ENCODE peak calls at places on chromosomes 5 and 9, in five cellular contexts. Z is HEK293T, C is mammary epithelial cell, B is RWPE1, W is Daoy. Q is an unnamed sample.

GRCh38 chr5:167614294-167615104 is 676.9 kb upstream of the WWC1 start:
- DNase-seq in W (no peak), Z (no peak), C (no peak), B (no peak), Q (peak)

GRCh38 chr5:37665889-37666288 is 174.0 kb downstream of the GDNF start:
- DNase-seq in C (no peak), W (peak), Z (no peak), B (no peak), Q (no peak)

GRCh38 chr9:36191290-36191645 is 547 bp downstream of the CLTA start:
- DNase-seq in C (peak), B (peak), W (peak), Z (no peak), Q (peak)

GRCh38 chr9:114930063-114930812 is at the start of gene TNFSF8:
- DNase-seq in C (no peak), W (no peak), B (no peak), Z (no peak), Q (no peak)

GRCh38 chr9:91966503-91966902 is 16.5 kb upstream of the ROR2 start:
- DNase-seq in Z (no peak), C (peak), W (no peak), B (no peak), Q (no peak)

GRCh38 chr5:38726279-38726678 is 119.5 kb upstream of the OSMR start:
- DNase-seq in Z (no peak), C (no peak), B (no peak), W (no peak), Q (no peak)

GRCh38 chr9:135226369-135227050 is 139.0 kb downstream of the OLFM1 start:
- DNase-seq in Z (no peak), W (no peak), C (no peak), B (no peak), Q (no peak)

GRCh38 chr9:82781965-82782392 is 281.0 kb downstream of the RASEF start:
- DNase-seq in B (no peak), C (no peak), W (no peak), Z (peak), Q (peak)

GRCh38 chr9:3758816-3759576 is 233.2 kb upstream of the RFX3 start:
- DNase-seq in W (no peak), C (no peak), Z (no peak), B (no peak), Q (no peak)

GRCh38 chr5:99061299-99061698 is 132.5 kb upstream of the CHD1 start:
- DNase-seq in Z (no peak), C (no peak), W (no peak), B (no peak), Q (no peak)

GRCh38 chr9:37383876-37384715 is 38.4 kb upstream of the GRHPR start:
- DNase-seq in Z (no peak), C (no peak), B (no peak), W (no peak), Q (peak)

GRCh38 chr5:61329729-61330128 is 2.3 kb upstream of the ZSWIM6 start:
- DNase-seq in W (peak), Z (no peak), C (no peak), B (peak), Q (peak)

GRCh38 chr9:133920471-133920870 is 71.7 kb downstream of the VAV2 start:
- DNase-seq in C (no peak), W (no peak), Z (no peak), B (no peak), Q (no peak)

GRCh38 chr5:5164158-5164557 is 24.0 kb downstream of the ADAMTS16 start:
- DNase-seq in W (peak), B (no peak), C (no peak), Z (no peak), Q (no peak)

GRCh38 chr5:142915840-142916424 is 145.8 kb downstream of the ARHGAP26 start:
- DNase-seq in W (peak), C (peak), B (peak), Z (peak), Q (peak)

GRCh38 chr5:138792181-138792808 is 39.1 kb downstream of the CTNNA1 start:
- DNase-seq in C (no peak), Z (no peak), B (no peak), W (no peak), Q (peak)

GRCh38 chr9:133008406-133008805 is 22.4 kb upstream of the GTF3C5 start:
- DNase-seq in Z (no peak), C (no peak), W (no peak), B (no peak), Q (no peak)

GRCh38 chr5:178205010-178205748 is 846 bp downstream of the HNRNPAB start:
- DNase-seq in C (peak), B (peak), W (peak), Z (peak), Q (peak)

GRCh38 chr9:122777935-122778671 is 10.6 kb upstream of the OR5C1 start:
- DNase-seq in W (no peak), C (peak), Z (no peak), B (peak), Q (no peak)

GRCh38 chr9:133372144-133372543 is 3.7 kb downstream of the SURF4 start:
- DNase-seq in W (no peak), C (no peak), B (no peak), Z (no peak), Q (no peak)

GRCh38 chr9:137194909-137195308 is 5.6 kb downstream of the TPRN start:
- DNase-seq in Z (no peak), B (no peak), W (no peak), C (no peak), Q (no peak)

GRCh38 chr5:142109356-142110045 is 922 bp downstream of the NDFIP1 start:
- DNase-seq in Z (no peak), B (peak), W (no peak), C (no peak), Q (peak)

GRCh38 chr5:148623741-148624140 is 30.6 kb downstream of the HTR4 start:
- DNase-seq in B (peak), Z (no peak), W (peak), C (peak), Q (no peak)

GRCh38 chr9:113621309-113621791 is 157.8 kb downstream of the RGS3 start:
- DNase-seq in B (no peak), W (peak), C (no peak), Z (no peak), Q (peak)

GRCh38 chr9:129352157-129352870 is 174.3 kb upstream of the IER5L start:
- DNase-seq in Z (peak), W (no peak), C (no peak), B (no peak), Q (peak)

GRCh38 chr9:128191406-128192046 is at the start of gene CIZ1:
- DNase-seq in Z (peak), C (peak), B (peak), W (peak), Q (peak)

GRCh38 chr5:166834246-166834645 is 1457.2 kb upstream of the WWC1 start:
- DNase-seq in W (no peak), Z (no peak), C (no peak), B (no peak), Q (no peak)

GRCh38 chr9:123684393-123685149 is 245.4 kb downstream of the DENND1A start:
- DNase-seq in C (peak), B (no peak), Z (no peak), W (peak), Q (no peak)